ENCODE peak calls at places on chromosomes 12 and 14, in ten cellular contexts. T is foreskin fibroblast; E is kidney epithelial cell; Y is astrocyte of the cerebellum; D is pancreas; S is cardiac muscle cell; Z is suprapubic skin; I is stimulated activated CD4-positive, alpha-beta T cell treated with anti-CD3 and anti-CD28 coated beads, Interleukin-4, amount 100 ng/mL, for 48 hours; M is kidney glomerular epithelial cell; V is MM.1S. C is an unnamed sample.

GRCh38 chr12:19779393-19780056 is 340.2 kb downstream of the AEBP2 start:
- DNase-seq in T (no peak), E (no peak), Y (no peak), D (peak; percentile 31), S (peak; percentile 65), Z (no peak), I (no peak), M (no peak), V (no peak), C (no peak)

GRCh38 chr12:14630793-14631192 is 63.1 kb upstream of the PLBD1 start:
- DNase-seq in T (no peak), E (no peak), Y (no peak), D (no peak), S (no peak), Z (no peak), I (no peak), M (no peak), V (no peak), C (no peak)

GRCh38 chr14:82080319-82080718 is 546.7 kb upstream of the SEL1L start:
- DNase-seq in T (no peak), E (no peak), Y (no peak), D (no peak), S (no peak), Z (no peak), I (no peak), M (no peak), V (no peak), C (no peak)

GRCh38 chr12:124823272-124823970 is 40.2 kb downstream of the SCARB1 start:
- DNase-seq in T (no peak), E (no peak), Y (no peak), D (no peak), S (no peak), Z (no peak), I (no peak), M (no peak), V (no peak), C (no peak)

GRCh38 chr12:9707864-9708808 is 24.8 kb downstream of the CLECL1 start:
- DNase-seq in T (no peak), E (no peak), Y (peak; percentile 29), D (no peak), S (peak; percentile 76), Z (no peak), I (peak; percentile 44), M (peak; percentile 40), V (peak; percentile 70), C (peak; percentile 39)

GRCh38 chr14:68663385-68664076 is 129.3 kb downstream of the ZFP36L1 start:
- DNase-seq in T (no peak), E (no peak), Y (peak; percentile 46), D (no peak), S (peak; percentile 64), Z (no peak), I (peak; percentile 64), M (no peak), V (no peak), C (no peak)

GRCh38 chr14:50784683-50785505 is 46.1 kb downstream of the NIN start:
- DNase-seq in T (no peak), E (no peak), Y (no peak), D (no peak), S (no peak), Z (no peak), I (no peak), M (no peak), V (no peak), C (no peak)

GRCh38 chr12:90959538-90960139 is 4.7 kb upstream of the CCER1 start:
- DNase-seq in T (peak; percentile 36), E (no peak), Y (peak; percentile 32), D (no peak), S (peak; percentile 72), Z (no peak), I (no peak), M (peak; percentile 23), V (peak; percentile 66), C (peak; percentile 21)

GRCh38 chr14:33987565-33988080 is 36.7 kb upstream of the EGLN3 start:
- DNase-seq in T (no peak), E (no peak), Y (no peak), D (no peak), S (no peak), Z (no peak), I (no peak), M (no peak), V (no peak), C (no peak)

GRCh38 chr12:27340971-27341370 is 8.3 kb downstream of the BMAL2 start:
- DNase-seq in T (no peak), E (no peak), Y (no peak), D (no peak), S (no peak), Z (no peak), I (no peak), M (no peak), V (no peak), C (no peak)

GRCh38 chr12:10557766-10558165 is 52.1 kb downstream of the EIF2S3B start:
- DNase-seq in T (no peak), E (no peak), Y (no peak), D (no peak), S (no peak), Z (no peak), I (no peak), M (no peak), V (peak; percentile 73), C (no peak)

GRCh38 chr12:70608184-70608583 is 29.0 kb downstream of the PTPRB start:
- DNase-seq in T (no peak), E (no peak), Y (no peak), D (no peak), S (no peak), Z (no peak), I (no peak), M (no peak), V (no peak), C (no peak)

GRCh38 chr12:75766263-75767160 is 255.1 kb upstream of the KRR1 start:
- DNase-seq in T (peak; percentile 82), E (peak; percentile 88), Y (no peak), D (no peak), S (peak; percentile 33), Z (no peak), I (no peak), M (peak; percentile 81), V (no peak), C (peak; percentile 18)

GRCh38 chr14:39145266-39145966 is 24.7 kb downstream of the TRAPPC6B start:
- DNase-seq in T (no peak), E (no peak), Y (no peak), D (no peak), S (no peak), Z (no peak), I (no peak), M (no peak), V (no peak), C (no peak)

GRCh38 chr12:69900720-69901131 is 75.7 kb downstream of the MYRFL start:
- DNase-seq in T (peak; percentile 23), E (peak; percentile 39), Y (peak; percentile 68), D (peak; percentile 64), S (peak; percentile 81), Z (no peak), I (peak; percentile 40), M (peak; percentile 65), V (peak; percentile 80), C (peak; percentile 30)

GRCh38 chr14:103806805-103807204 is 40.6 kb downstream of the PPP1R13B start:
- DNase-seq in T (no peak), E (no peak), Y (no peak), D (no peak), S (no peak), Z (no peak), I (no peak), M (no peak), V (no peak), C (no peak)

GRCh38 chr12:76920182-76921014 is 41.6 kb upstream of the CSRP2 start:
- DNase-seq in T (no peak), E (no peak), Y (no peak), D (no peak), S (no peak), Z (no peak), I (no peak), M (no peak), V (no peak), C (no peak)

GRCh38 chr14:105421723-105422615 is 2.3 kb downstream of the MTA1 start:
- DNase-seq in T (no peak), E (no peak), Y (no peak), D (no peak), S (no peak), Z (peak; percentile 64), I (no peak), M (no peak), V (no peak), C (no peak)

GRCh38 chr12:75738486-75738885 is 227.1 kb upstream of the KRR1 start:
- DNase-seq in T (no peak), E (no peak), Y (no peak), D (no peak), S (peak; percentile 24), Z (no peak), I (peak; percentile 37), M (no peak), V (no peak), C (no peak)

GRCh38 chr14:94625353-94625635 is 13.1 kb downstream of the SERPINA3 start:
- DNase-seq in T (no peak), E (no peak), Y (no peak), D (no peak), S (no peak), Z (no peak), I (no peak), M (no peak), V (no peak), C (no peak)

GRCh38 chr14:94570002-94570400 is 8.8 kb downstream of the SERPINA4 start:
- DNase-seq in T (no peak), E (no peak), Y (no peak), D (no peak), S (no peak), Z (no peak), I (no peak), M (no peak), V (no peak), C (no peak)

GRCh38 chr12:91777268-91777997 is 368.2 kb downstream of the BTG1 start:
- DNase-seq in T (no peak), E (peak; percentile 66), Y (no peak), D (no peak), S (no peak), Z (no peak), I (no peak), M (peak; percentile 59), V (no peak), C (no peak)

GRCh38 chr12:62191747-62192485 is 68.3 kb upstream of the USP15 start:
- DNase-seq in T (peak; percentile 30), E (no peak), Y (no peak), D (peak; percentile 65), S (peak; percentile 61), Z (peak; percentile 63), I (peak; percentile 4), M (no peak), V (no peak), C (no peak)

C was measured in fibroblast of the conjunctiva.